ENCODE peak calls at places on chromosomes 6 and 20, in ten cellular contexts. U is ovary, T is breast epithelium, M is endothelial cell of umbilical vein, I is body of pancreas, J is Peyer's patch, Q is transverse colon, N is tibial nerve, V is spleen, C is IMR-90. A is an unnamed sample.

GRCh38 chr6:147285087-147285855 is 81.1 kb downstream of the STXBP5 start:
- DNase-seq in U (no peak), T (no peak), M (peak), I (no peak), J (no peak), Q (no peak), N (no peak), V (no peak), C (peak), A (no peak)

GRCh38 chr6:16511723-16512584 is 249.3 kb downstream of the ATXN1 start:
- DNase-seq in U (no peak), T (no peak), M (peak), I (peak), J (peak), Q (peak), N (no peak), V (no peak), C (no peak), A (no peak)

GRCh38 chr20:16007978-16008377 is 565.3 kb downstream of the KIF16B start:
- DNase-seq in U (no peak), T (no peak), M (no peak), I (no peak), J (no peak), Q (no peak), N (no peak), V (no peak), C (no peak), A (no peak)

GRCh38 chr6:29647927-29648642 is 8.8 kb upstream of the MOG start:
- DNase-seq in U (no peak), T (no peak), M (peak), I (peak), J (no peak), Q (no peak), N (no peak), V (no peak), C (peak), A (no peak)

GRCh38 chr20:37202267-37202943 is 23.1 kb upstream of the MROH8 start:
- DNase-seq in U (no peak), T (peak), M (peak), I (peak), J (no peak), Q (peak), N (peak), V (no peak), C (peak), A (peak)

GRCh38 chr6:79413562-79414002 is 123.6 kb downstream of the LCA5 start:
- DNase-seq in U (no peak), T (no peak), M (no peak), I (no peak), J (no peak), Q (no peak), N (peak), V (no peak), C (peak), A (no peak)

GRCh38 chr6:90168693-90169131 is 127.9 kb downstream of the BACH2 start:
- DNase-seq in U (no peak), T (no peak), M (no peak), I (no peak), J (no peak), Q (no peak), N (no peak), V (no peak), C (peak), A (no peak)

GRCh38 chr20:37882961-37883712 is 19.8 kb upstream of the VSTM2L start:
- DNase-seq in U (no peak), T (no peak), M (no peak), I (no peak), J (no peak), Q (no peak), N (no peak), V (no peak), C (no peak), A (peak)

GRCh38 chr6:99066041-99066440 is 118.3 kb upstream of the FBXL4 start:
- DNase-seq in U (no peak), T (no peak), M (no peak), I (no peak), J (no peak), Q (no peak), N (no peak), V (no peak), C (no peak), A (no peak)

GRCh38 chr6:11202513-11203305 is 29.8 kb downstream of the NEDD9 start:
- DNase-seq in U (no peak), T (no peak), M (peak), I (peak), J (no peak), Q (no peak), N (no peak), V (no peak), C (peak), A (no peak)

GRCh38 chr6:43491750-43492661 is 14.6 kb downstream of the TJAP1 start:
- DNase-seq in U (peak), T (peak), M (peak), I (no peak), J (peak), Q (peak), N (peak), V (no peak), C (peak), A (peak)

GRCh38 chr20:46713957-46714834 is 4.7 kb downstream of the SLC2A10 start:
- DNase-seq in U (no peak), T (no peak), M (no peak), I (no peak), J (no peak), Q (peak), N (no peak), V (no peak), C (no peak), A (no peak)

GRCh38 chr6:13351271-13351670 is 22.9 kb upstream of the TBC1D7 start:
- DNase-seq in U (no peak), T (no peak), M (no peak), I (no peak), J (no peak), Q (no peak), N (no peak), V (no peak), C (no peak), A (no peak)

GRCh38 chr20:10793741-10794140 is 119.9 kb upstream of the JAG1 start:
- DNase-seq in U (no peak), T (no peak), M (no peak), I (no peak), J (no peak), Q (no peak), N (no peak), V (no peak), C (no peak), A (no peak)
- H3K27ac ChIP-seq in U (no peak), T (no peak), M (no peak), I (peak), J (no peak), Q (no peak), N (no peak), V (no peak), C (no peak), A (no peak)

GRCh38 chr6:167766986-167767714 is 59.6 kb upstream of the AFDN start:
- DNase-seq in U (no peak), T (no peak), M (no peak), I (no peak), J (no peak), Q (no peak), N (no peak), V (peak), C (no peak), A (no peak)

GRCh38 chr6:167767715-167768107 is 59.0 kb upstream of the AFDN start:
- DNase-seq in U (no peak), T (no peak), M (no peak), I (no peak), J (no peak), Q (no peak), N (no peak), V (peak), C (no peak), A (no peak)

GRCh38 chr6:167768471-167769215 is 58.1 kb upstream of the AFDN start:
- DNase-seq in U (no peak), T (no peak), M (no peak), I (no peak), J (no peak), Q (no peak), N (no peak), V (peak), C (no peak), A (no peak)

GRCh38 chr6:167770291-167770955 is 56.3 kb upstream of the AFDN start:
- DNase-seq in U (no peak), T (no peak), M (no peak), I (no peak), J (no peak), Q (no peak), N (no peak), V (peak), C (no peak), A (no peak)

DNA sequence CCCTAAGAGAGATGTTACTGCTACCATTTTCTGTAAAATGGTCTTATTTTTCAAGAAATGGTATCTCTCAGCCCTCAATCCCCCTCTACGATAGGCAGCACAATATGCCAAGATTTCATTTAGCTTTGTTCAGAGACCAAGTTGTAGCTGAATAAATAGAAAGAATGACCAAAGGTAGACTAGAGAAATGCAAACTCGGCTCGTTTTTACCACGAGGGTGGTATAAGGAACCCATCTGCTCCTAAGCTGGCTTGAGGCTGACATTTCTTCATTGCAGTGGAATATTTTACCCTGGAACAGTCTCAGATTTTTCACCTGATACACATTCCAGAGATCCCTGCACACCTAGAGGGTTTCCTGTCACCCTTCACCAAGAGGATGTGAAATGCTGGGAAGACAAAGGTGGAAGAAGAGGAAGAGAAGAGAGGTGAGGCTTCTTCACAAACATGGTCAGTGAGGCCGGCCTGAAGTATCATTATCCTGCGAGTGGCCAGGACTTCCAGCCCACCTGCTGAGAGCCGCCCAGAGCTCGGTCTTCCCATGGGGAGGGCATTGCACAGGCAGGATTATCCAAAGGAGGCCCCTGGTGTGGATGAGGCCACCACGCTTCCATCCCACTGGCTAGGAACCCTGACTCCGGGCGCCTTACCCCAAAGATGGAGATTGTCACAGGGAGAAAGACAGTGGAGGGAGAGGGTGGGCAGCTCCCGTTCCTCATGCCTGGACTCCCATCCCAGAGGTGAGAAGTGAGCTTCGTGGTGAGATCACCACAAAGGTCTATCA is 57.1 kb upstream of the AFDN start:
- DNase-seq in U (no peak), T (no peak), M (no peak), I (no peak), J (no peak), Q (no peak), N (no peak), V (peak), C (no peak), A (no peak)
- TF ChIP-seq POLR2A in U (no peak), T (no peak), M (no peak), I (no peak), J (no peak), Q (no peak), N (no peak), V (no peak), C (no peak), A (no peak)

GRCh38 chr20:61251529-61252393 is at the start of gene CDH4:
- DNase-seq in U (no peak), T (no peak), M (no peak), I (no peak), J (no peak), Q (no peak), N (no peak), V (no peak), C (no peak), A (no peak)
- H3K27ac ChIP-seq in U (no peak), T (no peak), M (no peak), I (no peak), J (no peak), Q (no peak), N (no peak), V (peak), C (no peak), A (no peak)

GRCh38 chr20:32109392-32110172 is at the start of gene TM9SF4:
- DNase-seq in U (peak), T (peak), M (peak), I (peak), J (peak), Q (peak), N (peak), V (peak), C (peak), A (peak)
- TF ChIP-seq POLR2A in U (peak), T (peak), M (peak), I (no peak), J (peak), Q (peak), N (no peak), V (no peak), C (peak), A (peak)

GRCh38 chr6:137218473-137218916 is 690 bp downstream of the IFNGR1 start:
- DNase-seq in U (no peak), T (peak), M (peak), I (peak), J (peak), Q (peak), N (peak), V (no peak), C (peak), A (no peak)
- H3K27ac ChIP-seq in U (peak), T (peak), M (peak), I (peak), J (peak), Q (peak), N (peak), V (peak), C (peak), A (peak)

GRCh38 chr20:63956664-63957003 is 418 bp upstream of the UCKL1 start:
- DNase-seq in U (no peak), T (no peak), M (no peak), I (no peak), J (no peak), Q (no peak), N (no peak), V (no peak), C (no peak), A (no peak)

GRCh38 chr20:63957690-63958441 is 1.6 kb upstream of the UCKL1 start:
- DNase-seq in U (peak), T (no peak), M (no peak), I (no peak), J (no peak), Q (peak), N (no peak), V (peak), C (peak), A (peak)

GRCh38 chr20:63958471-63958870 is 2.3 kb upstream of the UCKL1 start:
- DNase-seq in U (peak), T (no peak), M (no peak), I (no peak), J (no peak), Q (no peak), N (no peak), V (no peak), C (no peak), A (no peak)

GRCh38 chr20:63955846-63956663 is at the start of gene UCKL1:
- DNase-seq in U (peak), T (peak), M (peak), I (peak), J (peak), Q (peak), N (peak), V (peak), C (peak), A (peak)

GRCh38 chr20:63957004-63957689 is 931 bp upstream of the UCKL1 start:
- DNase-seq in U (peak), T (peak), M (peak), I (peak), J (peak), Q (peak), N (no peak), V (peak), C (peak), A (peak)
- TF ChIP-seq POLR2A in U (no peak), T (no peak), M (peak), I (no peak), J (peak), Q (peak), N (no peak), V (no peak), C (no peak), A (peak)

DNA sequence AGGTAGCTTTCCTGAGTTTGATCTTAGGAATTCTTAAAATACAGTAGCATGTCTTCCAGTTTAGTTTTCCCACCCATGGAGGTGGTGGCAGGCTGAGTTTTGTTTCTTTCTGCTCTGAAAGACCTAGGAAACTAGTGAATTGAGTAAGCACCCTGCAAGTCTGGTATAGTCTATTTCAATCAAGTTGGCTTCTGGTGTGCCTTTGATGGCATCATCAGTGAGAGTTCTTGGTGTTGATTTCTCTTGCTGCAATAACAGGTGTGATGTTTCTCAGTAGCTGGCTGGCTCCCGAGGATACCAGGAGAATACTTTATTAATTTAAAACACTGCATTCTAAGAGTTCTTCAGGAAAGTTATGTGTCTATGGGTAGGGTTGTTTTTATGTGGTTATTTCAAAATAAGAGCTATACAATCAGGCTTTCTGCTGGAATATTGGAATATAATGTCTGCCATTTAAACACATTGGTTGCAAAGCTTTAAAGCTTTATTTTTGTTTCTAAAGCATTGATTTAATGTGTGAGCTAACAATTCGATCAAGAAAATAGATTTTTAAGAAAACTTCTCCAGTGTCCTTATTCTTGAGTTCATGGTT is 19.0 kb downstream of the VAPB start:
- DNase-seq in U (no peak), T (no peak), M (no peak), I (peak), J (no peak), Q (no peak), N (no peak), V (no peak), C (no peak), A (no peak)
- H3K27ac ChIP-seq in U (no peak), T (peak), M (peak), I (peak), J (peak), Q (peak), N (peak), V (peak), C (no peak), A (no peak)

DNA sequence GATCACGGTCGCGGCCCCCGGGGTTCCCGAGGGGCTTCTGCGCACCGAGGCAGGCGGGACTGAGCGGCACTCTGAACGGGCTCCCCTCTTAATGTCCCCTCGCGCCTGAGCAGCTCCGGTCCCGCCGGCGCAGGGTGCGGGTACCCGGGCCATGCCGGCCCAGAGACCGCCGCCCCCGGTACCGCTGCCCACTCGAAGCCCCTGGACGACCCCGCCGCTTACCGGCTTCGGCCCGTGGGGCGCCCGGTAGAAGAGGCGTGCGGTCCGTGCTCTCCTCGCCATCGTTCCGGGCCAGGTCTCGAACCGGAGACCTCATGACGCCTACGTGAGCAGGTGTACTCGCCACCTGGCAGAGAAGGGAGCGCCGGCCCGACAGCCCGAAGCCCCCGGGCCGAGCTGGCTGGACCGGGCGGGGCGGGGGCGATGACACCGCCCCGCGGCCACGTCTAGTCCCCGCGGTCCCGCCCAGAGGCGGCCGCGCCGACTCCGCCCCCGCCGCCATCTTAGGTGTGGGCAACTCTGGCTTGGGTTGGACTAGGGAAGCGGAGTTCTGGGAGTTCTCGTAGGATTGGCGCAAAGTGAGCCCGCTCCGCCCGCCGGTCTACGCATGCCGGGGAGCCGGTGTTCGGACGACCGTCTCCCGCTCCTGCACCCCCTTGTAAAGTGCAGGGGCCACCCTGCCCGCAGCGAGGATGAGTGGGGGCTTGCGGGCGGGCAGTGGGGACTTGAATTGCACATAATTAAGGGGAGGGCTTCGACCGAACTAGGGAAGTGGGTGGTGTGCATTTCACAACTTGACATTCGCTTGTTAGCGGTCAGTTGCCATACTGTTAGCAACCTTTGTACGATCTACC is at the start of gene SLC17A5:
- DNase-seq in U (peak), T (peak), M (peak), I (peak), J (peak), Q (peak), N (peak), V (peak), C (peak), A (peak)
- TF ChIP-seq POLR2A in U (peak), T (no peak), M (peak), I (peak), J (peak), Q (peak), N (peak), V (no peak), C (peak), A (peak)

GRCh38 chr20:53870426-53871199 is 199.8 kb downstream of the BCAS1 start:
- DNase-seq in U (no peak), T (no peak), M (peak), I (no peak), J (no peak), Q (no peak), N (no peak), V (no peak), C (no peak), A (no peak)

GRCh38 chr20:53865905-53866786 is 204.2 kb downstream of the BCAS1 start:
- DNase-seq in U (no peak), T (peak), M (peak), I (peak), J (peak), Q (peak), N (peak), V (no peak), C (peak), A (peak)

GRCh38 chr20:53869466-53870258 is 200.7 kb downstream of the BCAS1 start:
- DNase-seq in U (peak), T (peak), M (peak), I (peak), J (peak), Q (peak), N (peak), V (no peak), C (peak), A (no peak)

GRCh38 chr20:53866787-53867740 is 203.3 kb downstream of the BCAS1 start:
- DNase-seq in U (no peak), T (no peak), M (no peak), I (no peak), J (peak), Q (no peak), N (no peak), V (no peak), C (no peak), A (no peak)

GRCh38 chr20:53867741-53868351 is 202.5 kb downstream of the BCAS1 start:
- DNase-seq in U (no peak), T (no peak), M (no peak), I (no peak), J (no peak), Q (no peak), N (no peak), V (no peak), C (no peak), A (no peak)
- H3K27ac ChIP-seq in U (no peak), T (peak), M (no peak), I (peak), J (peak), Q (peak), N (peak), V (peak), C (no peak), A (peak)

DNA sequence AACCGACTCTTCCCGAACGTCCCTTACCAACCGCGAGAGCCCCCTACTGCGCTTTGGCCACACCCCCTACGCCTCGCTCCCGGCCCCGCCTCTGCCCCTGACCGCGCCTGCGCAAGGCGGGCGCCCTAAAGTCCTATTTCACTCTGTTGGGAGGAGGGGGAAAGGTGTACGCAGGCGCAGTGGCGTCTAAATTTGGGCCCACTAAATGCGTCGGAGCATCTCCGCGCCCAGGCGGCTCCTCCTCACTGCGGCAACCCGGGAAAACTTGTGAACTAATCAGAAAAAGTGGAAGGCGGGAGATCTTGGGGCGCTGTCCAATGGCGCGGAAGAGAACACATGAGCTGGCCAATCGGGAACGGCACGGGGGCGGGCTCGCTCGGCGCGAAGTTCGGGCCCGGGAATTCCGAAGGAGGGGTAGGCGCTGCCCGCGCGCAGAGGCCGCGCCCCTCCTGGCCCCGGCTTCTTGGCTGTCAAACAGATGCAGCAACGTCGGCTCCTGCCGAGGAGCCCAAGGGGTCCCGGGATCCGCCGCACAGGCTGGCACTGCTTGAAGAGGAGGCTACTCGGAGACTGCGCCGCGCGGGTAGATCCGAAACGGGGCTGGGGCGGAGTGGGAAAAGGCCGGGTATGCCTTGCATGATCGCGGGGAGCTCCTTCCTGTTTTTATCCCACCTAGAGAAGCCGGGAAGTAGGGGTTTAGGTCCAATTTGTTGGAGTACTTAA is at the start of gene TCF19:
- DNase-seq in U (peak), T (peak), M (peak), I (peak), J (peak), Q (peak), N (peak), V (peak), C (peak), A (peak)
- TF ChIP-seq POLR2A in U (no peak), T (peak), M (peak), I (no peak), J (no peak), Q (peak), N (no peak), V (no peak), C (no peak), A (no peak)